ENCODE peak calls at places on chromosomes 11 and 22, in seven cellular contexts. Z, G, W, V, F, M and T are unnamed samples.

GRCh38 chr22:37285937-37286336 is 3.6 kb downstream of the CYTH4 start:
- DNase-seq in Z (no peak), G (no peak), W (no peak), V (no peak), F (no peak), M (no peak), T (no peak)

GRCh38 chr11:48049036-48049435 is 68.7 kb downstream of the PTPRJ start:
- DNase-seq in Z (no peak), G (no peak), W (no peak), V (no peak), F (no peak), M (no peak), T (no peak)

GRCh38 chr11:129836979-129837378 is 21.3 kb downstream of the TMEM45B start:
- DNase-seq in Z (no peak), G (no peak), W (no peak), V (no peak), F (no peak), M (no peak), T (no peak)

GRCh38 chr11:61472868-61473267 is 35.7 kb upstream of the LRRC10B start:
- DNase-seq in Z (no peak), G (peak; percentile 46), W (no peak), V (no peak), F (peak; percentile 71), M (no peak), T (no peak)

GRCh38 chr11:45056529-45056928 is 89.9 kb upstream of the PRDM11 start:
- DNase-seq in Z (no peak), G (no peak), W (no peak), V (no peak), F (no peak), M (no peak), T (no peak)

GRCh38 chr22:31585161-31585859 is 76.7 kb downstream of the PISD start:
- DNase-seq in Z (no peak), G (peak; percentile 92), W (peak; percentile 2), V (no peak), F (peak; percentile 33), M (no peak), T (peak; percentile 59)

GRCh38 chr22:49502126-49502826 is 325.4 kb downstream of the BRD1 start:
- DNase-seq in Z (no peak), G (peak; percentile 21), W (no peak), V (no peak), F (peak; percentile 22), M (peak; percentile 70), T (no peak)

GRCh38 chr22:36734171-36735058 is 30.9 kb upstream of the CACNG2 start:
- DNase-seq in Z (no peak), G (peak; percentile 38), W (no peak), V (no peak), F (peak; percentile 74), M (no peak), T (peak; percentile 12)

GRCh38 chr11:61279934-61280656 is 15.0 kb downstream of the VWCE start:
- DNase-seq in Z (no peak), G (peak; percentile 22), W (no peak), V (no peak), F (peak; percentile 46), M (no peak), T (peak; percentile 38)

GRCh38 chr22:19291580-19292261 is at the start of gene CLTCL1:
- DNase-seq in Z (no peak), G (peak; percentile 49), W (peak; percentile 36), V (peak; percentile 91), F (peak; percentile 64), M (peak; percentile 48), T (peak; percentile 73)

GRCh38 chr11:69915501-69916250 is 96.5 kb upstream of the FGF3 start:
- DNase-seq in Z (peak; percentile 49), G (peak; percentile 35), W (peak; percentile 30), V (peak; percentile 92), F (peak; percentile 55), M (peak; percentile 30), T (peak; percentile 78)

GRCh38 chr11:2803186-2804057 is 82.2 kb downstream of the CDKN1C start:
- DNase-seq in Z (no peak), G (no peak), W (no peak), V (no peak), F (no peak), M (peak; percentile 30), T (no peak)

GRCh38 chr11:2483426-2483825 is 38.6 kb downstream of the KCNQ1 start:
- DNase-seq in Z (no peak), G (no peak), W (no peak), V (no peak), F (no peak), M (no peak), T (no peak)

GRCh38 chr11:19216021-19216420 is 14.2 kb upstream of the CSRP3 start:
- DNase-seq in Z (no peak), G (no peak), W (no peak), V (no peak), F (no peak), M (no peak), T (no peak)

GRCh38 chr22:41481131-41481830 is 12.4 kb downstream of the ACO2 start:
- DNase-seq in Z (no peak), G (no peak), W (no peak), V (no peak), F (peak; percentile 55), M (no peak), T (peak; percentile 68)

GRCh38 chr22:45878051-45878764 is 98.8 kb downstream of the WNT7B start:
- DNase-seq in Z (no peak), G (no peak), W (no peak), V (no peak), F (no peak), M (no peak), T (no peak)

GRCh38 chr11:111926505-111927391 is 8.0 kb downstream of the C11orf52 start:
- DNase-seq in Z (peak; percentile 98), G (peak; percentile 98), W (peak; percentile 94), V (peak; percentile 97), F (peak; percentile 96), M (peak; percentile 88), T (peak; percentile 96)

GRCh38 chr11:60866911-60867870 is at the start of gene ZP1:
- DNase-seq in Z (no peak), G (no peak), W (no peak), V (no peak), F (no peak), M (no peak), T (no peak)

GRCh38 chr22:21771631-21771976 is 36.0 kb upstream of the YPEL1 start:
- DNase-seq in Z (no peak), G (no peak), W (no peak), V (no peak), F (no peak), M (no peak), T (no peak)

GRCh38 chr22:27980424-27981148 is 61.5 kb upstream of the PITPNB start:
- DNase-seq in Z (no peak), G (no peak), W (no peak), V (no peak), F (no peak), M (no peak), T (no peak)

GRCh38 chr11:1481483-1481825 is 5.1 kb downstream of the MOB2 start:
- DNase-seq in Z (no peak), G (no peak), W (no peak), V (no peak), F (no peak), M (no peak), T (no peak)

GRCh38 chr22:49930596-49931412 is 12.4 kb downstream of the CRELD2 start:
- DNase-seq in Z (no peak), G (no peak), W (no peak), V (peak; percentile 70), F (peak; percentile 20), M (peak; percentile 92), T (peak; percentile 81)

GRCh38 chr11:112453601-112454577 is 193.2 kb upstream of the PLET1 start:
- DNase-seq in Z (no peak), G (peak; percentile 24), W (no peak), V (peak; percentile 51), F (peak; percentile 9), M (peak; percentile 8), T (peak; percentile 36)

GRCh38 chr11:59106363-59107336 is at the start of gene FAM111B:
- DNase-seq in Z (peak; percentile 44), G (peak; percentile 95), W (peak; percentile 50), V (peak; percentile 55), F (peak; percentile 94), M (peak; percentile 14), T (peak; percentile 97)

GRCh38 chr22:48178536-48178935 is 1416.1 kb downstream of the TBC1D22A start:
- DNase-seq in Z (no peak), G (no peak), W (no peak), V (no peak), F (no peak), M (no peak), T (no peak)

GRCh38 chr22:49626361-49627216 is 201.1 kb downstream of the BRD1 start:
- DNase-seq in Z (no peak), G (no peak), W (no peak), V (no peak), F (no peak), M (no peak), T (no peak)

GRCh38 chr11:114195981-114196731 is 100.0 kb upstream of the NNMT start:
- DNase-seq in Z (no peak), G (peak; percentile 46), W (no peak), V (no peak), F (no peak), M (no peak), T (no peak)